ENCODE peak calls at places on chromosomes 4 and X, in four cellular contexts. J is T-helper 1 cell; D is right atrium auricular region; N is stimulated activated CD8-positive, alpha-beta memory T cell treated with anti-CD3 and anti-CD28 coated beads, Interleukin-15, amount 100 ng/mL, for 48 hours. I is an unnamed sample.

GRCh38 chr4:39814403-39815185 is 116.7 kb downstream of the UBE2K start:
- DNase-seq in J (peak), D (no peak), N (no peak), I (no peak)

GRCh38 chr4:128525387-128525786 is 237.8 kb upstream of the PGRMC2 start:
- DNase-seq in J (no peak), D (no peak), N (no peak), I (no peak)

GRCh38 chrX:56802921-56803848 is 74.1 kb downstream of the NBDY start:
- DNase-seq in J (no peak), D (peak), N (peak), I (peak)

GRCh38 chrX:30887721-30888120 is 1.3 kb downstream of the TAB3 start:
- DNase-seq in J (no peak), D (no peak), N (no peak), I (no peak)

GRCh38 chr4:182339246-182339645 is 96.0 kb downstream of the TENM3 start:
- DNase-seq in J (no peak), D (no peak), N (no peak), I (no peak)

GRCh38 chr4:171599628-171600027 is 213.6 kb upstream of the GALNTL6 start:
- DNase-seq in J (no peak), D (no peak), N (no peak), I (no peak)

GRCh38 chrX:153905481-153906095 is 1.1 kb downstream of the AVPR2 start:
- DNase-seq in J (no peak), D (no peak), N (no peak), I (no peak)

GRCh38 chr4:38194202-38194601 is 234.0 kb downstream of the PTTG2 start:
- DNase-seq in J (no peak), D (no peak), N (no peak), I (no peak)

GRCh38 chr4:71472946-71473345 is 134.1 kb downstream of the SLC4A4 start:
- DNase-seq in J (no peak), D (no peak), N (no peak), I (no peak)

GRCh38 chr4:2800691-2801596 is 8.1 kb downstream of the SH3BP2 start:
- DNase-seq in J (no peak), D (peak), N (no peak), I (no peak)

GRCh38 chrX:40277672-40278071 is 179.9 kb upstream of the BCOR start:
- DNase-seq in J (no peak), D (no peak), N (no peak), I (no peak)

GRCh38 chrX:40544343-40545250 is 36.2 kb upstream of the ATP6AP2 start:
- DNase-seq in J (no peak), D (no peak), N (no peak), I (no peak)

GRCh38 chrX:13489451-13489850 is 80.0 kb upstream of the EGFL6 start:
- DNase-seq in J (no peak), D (peak), N (no peak), I (no peak)

GRCh38 chr4:36385951-36386561 is 104.6 kb downstream of the DTHD1 start:
- DNase-seq in J (peak), D (no peak), N (no peak), I (peak)

GRCh38 chr4:137901114-137901513 is 341.0 kb downstream of the SLC7A11 start:
- DNase-seq in J (no peak), D (no peak), N (no peak), I (no peak)

GRCh38 chr4:105978684-105979296 is 83.5 kb downstream of the NPNT start:
- DNase-seq in J (no peak), D (no peak), N (no peak), I (no peak)

GRCh38 chrX:109632906-109633504 is 8.0 kb upstream of the KCNE5 start:
- DNase-seq in J (no peak), D (no peak), N (no peak), I (no peak)

GRCh38 chr4:35189988-35190613 is 1054.2 kb downstream of the ARAP2 start:
- DNase-seq in J (no peak), D (no peak), N (no peak), I (no peak)

GRCh38 chrX:10579018-10579752 is 41.2 kb downstream of the MID1 start:
- DNase-seq in J (no peak), D (no peak), N (no peak), I (no peak)

GRCh38 chrX:71166461-71166860 is 21.8 kb downstream of the NLGN3 start:
- DNase-seq in J (no peak), D (no peak), N (no peak), I (no peak)

GRCh38 chr4:38132140-38132673 is 172.0 kb downstream of the PTTG2 start:
- DNase-seq in J (peak), D (peak), N (peak), I (peak)

GRCh38 chrX:47179221-47179927 is 14.3 kb upstream of the UBA1 start:
- DNase-seq in J (no peak), D (peak), N (no peak), I (no peak)

GRCh38 chr4:26151615-26152014 is 169.2 kb upstream of the RBPJ start:
- DNase-seq in J (no peak), D (no peak), N (no peak), I (no peak)

GRCh38 chr4:148112231-148112982 is 329.8 kb downstream of the NR3C2 start:
- DNase-seq in J (no peak), D (no peak), N (no peak), I (no peak)

GRCh38 chr4:64271601-64272081 is 137.6 kb downstream of the TECRL start:
- DNase-seq in J (no peak), D (peak), N (no peak), I (no peak)

GRCh38 chrX:68440940-68441339 is 7.6 kb upstream of the OPHN1 start:
- DNase-seq in J (no peak), D (peak), N (no peak), I (no peak)